ENCODE peak calls at places on chromosome 19, in ten cellular contexts. F is tibial artery, B is GM12865, M is heart left ventricle, H is hepatocyte, X is lower leg skin, A is fibroblast of the aortic adventitia, P is right lobe of liver, Z is suprapubic skin, C is neural progenitor cell. Y is an unnamed sample.

GRCh38 chr19:11465605-11466004 is 15.2 kb downstream of the ELAVL3 start:
- DNase-seq in F (no peak), B (no peak), M (no peak), H (no peak), X (no peak), A (no peak), P (no peak), Z (no peak), C (peak; percentile 54), Y (no peak)

GRCh38 chr19:5075603-5076002 is 106.7 kb downstream of the KDM4B start:
- DNase-seq in F (no peak), B (no peak), M (no peak), H (no peak), X (no peak), A (no peak), P (no peak), Z (no peak), C (no peak), Y (no peak)

GRCh38 chr19:46944918-46945628 is 74.6 kb upstream of the NPAS1 start:
- DNase-seq in F (peak; percentile 90), B (no peak), M (peak; percentile 80), H (peak; percentile 78), X (peak; percentile 31), A (peak; percentile 43), P (peak; percentile 36), Z (peak; percentile 73), C (peak; percentile 90), Y (peak; percentile 82)

GRCh38 chr19:58096884-58097283 is 1.1 kb downstream of the ZSCAN18 start:
- DNase-seq in F (no peak), B (no peak), M (no peak), H (no peak), X (no peak), A (no peak), P (no peak), Z (no peak), C (no peak), Y (no peak)

GRCh38 chr19:10603084-10603872 is 16.2 kb upstream of the AP1M2 start:
- DNase-seq in F (peak; percentile 81), B (peak; percentile 90), M (peak; percentile 67), H (peak; percentile 29), X (no peak), A (no peak), P (peak; percentile 51), Z (peak; percentile 81), C (peak; percentile 54), Y (peak; percentile 54)

GRCh38 chr19:16452321-16452720 is 19.4 kb downstream of the EPS15L1 start:
- DNase-seq in F (no peak), B (no peak), M (no peak), H (no peak), X (no peak), A (no peak), P (no peak), Z (no peak), C (no peak), Y (no peak)

GRCh38 chr19:19528721-19529490 is at the start of gene YJEFN3:
- DNase-seq in F (no peak), B (no peak), M (peak; percentile 59), H (no peak), X (no peak), A (no peak), P (no peak), Z (peak; percentile 60), C (peak; percentile 61), Y (no peak)

GRCh38 chr19:40932008-40932959 is 50.3 kb upstream of the CYP2A7 start:
- DNase-seq in F (no peak), B (no peak), M (no peak), H (peak; percentile 41), X (no peak), A (no peak), P (no peak), Z (no peak), C (no peak), Y (no peak)

GRCh38 chr19:955803-956746 is 28.1 kb upstream of the WDR18 start:
- DNase-seq in F (no peak), B (no peak), M (no peak), H (peak; percentile 82), X (no peak), A (no peak), P (no peak), Z (peak; percentile 50), C (peak; percentile 93), Y (no peak)

GRCh38 chr19:19627716-19628498 is at the start of gene LPAR2:
- DNase-seq in F (no peak), B (peak; percentile 86), M (peak; percentile 28), H (peak; percentile 87), X (no peak), A (no peak), P (no peak), Z (no peak), C (peak; percentile 86), Y (no peak)

GRCh38 chr19:55178781-55179569 is 1.1 kb downstream of the SYT5 start:
- DNase-seq in F (no peak), B (peak; percentile 93), M (peak; percentile 70), H (peak; percentile 89), X (no peak), A (peak; percentile 72), P (peak; percentile 59), Z (no peak), C (peak; percentile 97), Y (peak; percentile 95)

GRCh38 chr19:36876993-36877938 is 26.6 kb downstream of the ZNF345 start:
- DNase-seq in F (no peak), B (no peak), M (no peak), H (no peak), X (no peak), A (peak; percentile 1), P (no peak), Z (no peak), C (no peak), Y (no peak)
- H3K4me3 ChIP-seq in F (no peak overlapping the region), B (no peak overlapping the region), M (no peak overlapping the region), H (no peak overlapping the region), X (no peak overlapping the region), A (no peak overlapping the region), P (no peak overlapping the region), Z (no peak overlapping the region), C (no peak overlapping the region), Y (no peak overlapping the region)

GRCh38 chr19:14093117-14093784 is 2.7 kb upstream of the SAMD1 start:
- DNase-seq in F (no peak), B (no peak), M (no peak), H (no peak), X (no peak), A (no peak), P (no peak), Z (no peak), C (no peak), Y (no peak)

GRCh38 chr19:14096272-14096992 is 5.9 kb upstream of the SAMD1 start:
- DNase-seq in F (no peak), B (no peak), M (no peak), H (no peak), X (no peak), A (no peak), P (no peak), Z (no peak), C (no peak), Y (no peak)

GRCh38 chr19:14094854-14095253 is 4.3 kb upstream of the SAMD1 start:
- DNase-seq in F (no peak), B (no peak), M (no peak), H (no peak), X (no peak), A (no peak), P (no peak), Z (no peak), C (no peak), Y (peak; percentile 84)

GRCh38 chr19:14101003-14101545 is 10.5 kb upstream of the SAMD1 start:
- DNase-seq in F (no peak), B (no peak), M (no peak), H (no peak), X (no peak), A (no peak), P (no peak), Z (no peak), C (no peak), Y (no peak)

DNA sequence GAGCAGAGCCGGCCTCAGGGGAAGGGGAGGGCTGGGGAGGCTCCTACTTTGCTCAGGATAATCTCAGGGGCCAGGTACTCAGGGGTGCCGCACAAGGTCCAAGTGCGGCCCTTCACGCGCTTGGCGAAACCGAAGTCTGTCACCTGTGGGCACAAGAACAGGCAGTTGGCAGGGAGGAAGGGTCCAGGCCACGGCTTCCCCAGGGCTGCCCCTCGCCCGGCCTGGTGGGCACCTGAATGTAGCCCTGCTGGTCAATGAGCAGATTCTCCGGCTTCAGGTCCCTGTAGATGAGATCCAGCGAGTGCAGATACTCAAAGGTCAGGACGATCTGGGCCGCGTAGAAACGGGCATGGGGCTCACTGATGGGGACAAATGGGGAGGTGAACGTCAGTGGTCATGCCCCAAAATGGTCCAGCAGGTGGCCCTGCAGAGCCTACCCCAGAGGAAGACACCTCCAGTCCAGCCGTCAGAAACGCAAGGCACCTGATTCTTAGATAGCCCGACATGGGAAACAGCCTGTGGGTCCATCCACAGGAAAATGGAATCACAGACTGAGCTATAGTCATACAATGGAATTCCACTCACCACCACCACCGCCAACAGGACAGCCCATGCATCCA is 7.1 kb upstream of the SAMD1 start:
- DNase-seq in F (no peak), B (no peak), M (no peak), H (no peak), X (no peak), A (no peak), P (no peak), Z (no peak), C (no peak), Y (no peak)
- TF ChIP-seq CTCF in F (no peak), B (no peak), M (peak; percentile 22), H (no peak), X (no peak), A (peak; percentile 26), P (peak; percentile 20), Z (no peak), C (peak; percentile 32), Y (peak; percentile 21)

DNA sequence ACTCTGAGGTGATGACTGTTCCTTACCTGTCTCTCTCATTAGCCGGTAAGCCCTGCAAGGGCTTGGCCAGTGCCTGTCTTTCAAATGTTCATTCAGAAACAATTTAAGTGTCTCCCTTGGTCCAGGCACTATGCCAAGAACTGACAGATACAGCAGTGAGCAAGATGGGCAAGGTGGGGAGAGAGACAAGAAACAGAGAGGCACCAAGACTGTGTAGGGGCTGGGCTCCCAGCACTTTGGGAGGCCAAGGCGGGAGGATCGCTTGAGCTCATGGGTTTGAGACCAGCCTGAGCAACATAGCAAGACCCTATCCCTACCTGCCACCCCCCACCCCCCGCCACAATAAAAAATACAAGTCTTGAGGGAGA is 1.3 kb upstream of the CCNE1 start:
- DNase-seq in F (peak; percentile 55), B (peak; percentile 54), M (peak; percentile 36), H (peak; percentile 47), X (no peak), A (no peak), P (no peak), Z (no peak), C (no peak), Y (peak; percentile 56)
- H3K4me3 ChIP-seq in F (no peak overlapping the region), B (peak overlapping the region; percentile 68), M (no peak overlapping the region), H (no peak overlapping the region), X (no peak overlapping the region), A (no peak overlapping the region), P (no peak overlapping the region), Z (no peak overlapping the region), C (no peak overlapping the region), Y (no peak overlapping the region)

GRCh38 chr19:45467456-45468158 is at the start of gene FOSB:
- DNase-seq in F (peak; percentile 96), B (peak; percentile 96), M (peak; percentile 95), H (peak; percentile 99), X (peak; percentile 94), A (peak; percentile 96), P (peak; percentile 94), Z (peak; percentile 98), C (peak; percentile 99), Y (peak; percentile 94)
- TF ChIP-seq CTCF in F (no peak), B (no peak), M (no peak), H (peak; percentile 31), X (no peak), A (peak; percentile 5), P (no peak), Z (no peak), C (peak; percentile 52), Y (no peak)